ENCODE peak calls at places on chromosomes 16 and 17, in ten cellular contexts. One of them, this sample, is unnamed.

GRCh38 chr17:47009759-47010594 is 30.9 kb upstream of the RPRML start:
- DNase-seq in activated naive CD8-positive, alpha-beta T cell treated with anti-CD3 and anti-CD28 coated beads, Interleukin-2, amount 50 U/mL, for 24 hours: no peak
- DNase-seq in myocyte: no peak
- DNase-seq in CD8-positive, alpha-beta T cell: no peak
- DNase-seq in stimulated activated CD8-positive, alpha-beta memory T cell treated with anti-CD3 and anti-CD28 coated beads, Interleukin-4, amount 100 ng/mL, for 1 hour: no peak
- DNase-seq in psoas muscle: no peak
- DNase-seq in AG10803: no peak
- DNase-seq in ELR: peak
- DNase-seq in HTR-8/SVneo: no peak
- DNase-seq in astrocyte of the spinal cord: no peak
- DNase-seq in this sample: no peak

GRCh38 chr17:75237100-75238014 is 24.0 kb downstream of the GGA3 start:
- DNase-seq in activated naive CD8-positive, alpha-beta T cell treated with anti-CD3 and anti-CD28 coated beads, Interleukin-2, amount 50 U/mL, for 24 hours: no peak
- DNase-seq in myocyte: peak
- DNase-seq in CD8-positive, alpha-beta T cell: no peak
- DNase-seq in stimulated activated CD8-positive, alpha-beta memory T cell treated with anti-CD3 and anti-CD28 coated beads, Interleukin-4, amount 100 ng/mL, for 1 hour: no peak
- DNase-seq in psoas muscle: peak
- DNase-seq in AG10803: no peak
- DNase-seq in ELR: no peak
- DNase-seq in HTR-8/SVneo: no peak
- DNase-seq in astrocyte of the spinal cord: no peak
- DNase-seq in this sample: no peak

GRCh38 chr16:21590791-21591190 is 8.6 kb upstream of the METTL9 start:
- DNase-seq in activated naive CD8-positive, alpha-beta T cell treated with anti-CD3 and anti-CD28 coated beads, Interleukin-2, amount 50 U/mL, for 24 hours: no peak
- DNase-seq in myocyte: no peak
- DNase-seq in CD8-positive, alpha-beta T cell: no peak
- DNase-seq in stimulated activated CD8-positive, alpha-beta memory T cell treated with anti-CD3 and anti-CD28 coated beads, Interleukin-4, amount 100 ng/mL, for 1 hour: no peak
- DNase-seq in psoas muscle: no peak
- DNase-seq in AG10803: peak
- DNase-seq in ELR: peak
- DNase-seq in HTR-8/SVneo: no peak
- DNase-seq in astrocyte of the spinal cord: no peak
- DNase-seq in this sample: no peak

GRCh38 chr17:27475981-27476895 is 20.0 kb downstream of the KSR1 start:
- DNase-seq in activated naive CD8-positive, alpha-beta T cell treated with anti-CD3 and anti-CD28 coated beads, Interleukin-2, amount 50 U/mL, for 24 hours: no peak
- DNase-seq in myocyte: peak
- DNase-seq in CD8-positive, alpha-beta T cell: no peak
- DNase-seq in stimulated activated CD8-positive, alpha-beta memory T cell treated with anti-CD3 and anti-CD28 coated beads, Interleukin-4, amount 100 ng/mL, for 1 hour: no peak
- DNase-seq in psoas muscle: no peak
- DNase-seq in AG10803: no peak
- DNase-seq in ELR: no peak
- DNase-seq in HTR-8/SVneo: no peak
- DNase-seq in astrocyte of the spinal cord: no peak
- DNase-seq in this sample: no peak

GRCh38 chr16:77961811-77962210 is 60.5 kb upstream of the CLEC3A start:
- DNase-seq in activated naive CD8-positive, alpha-beta T cell treated with anti-CD3 and anti-CD28 coated beads, Interleukin-2, amount 50 U/mL, for 24 hours: no peak
- DNase-seq in myocyte: no peak
- DNase-seq in CD8-positive, alpha-beta T cell: no peak
- DNase-seq in stimulated activated CD8-positive, alpha-beta memory T cell treated with anti-CD3 and anti-CD28 coated beads, Interleukin-4, amount 100 ng/mL, for 1 hour: no peak
- DNase-seq in psoas muscle: no peak
- DNase-seq in AG10803: peak
- DNase-seq in ELR: peak
- DNase-seq in HTR-8/SVneo: no peak
- DNase-seq in astrocyte of the spinal cord: peak
- DNase-seq in this sample: no peak

GRCh38 chr16:81149614-81150013 is 53.4 kb upstream of the GCSH start:
- DNase-seq in activated naive CD8-positive, alpha-beta T cell treated with anti-CD3 and anti-CD28 coated beads, Interleukin-2, amount 50 U/mL, for 24 hours: no peak
- DNase-seq in myocyte: no peak
- DNase-seq in CD8-positive, alpha-beta T cell: no peak
- DNase-seq in stimulated activated CD8-positive, alpha-beta memory T cell treated with anti-CD3 and anti-CD28 coated beads, Interleukin-4, amount 100 ng/mL, for 1 hour: no peak
- DNase-seq in psoas muscle: no peak
- DNase-seq in AG10803: no peak
- DNase-seq in ELR: no peak
- DNase-seq in HTR-8/SVneo: no peak
- DNase-seq in astrocyte of the spinal cord: no peak
- DNase-seq in this sample: no peak

GRCh38 chr17:44354582-44355309 is 8.9 kb downstream of the FAM171A2 start:
- DNase-seq in activated naive CD8-positive, alpha-beta T cell treated with anti-CD3 and anti-CD28 coated beads, Interleukin-2, amount 50 U/mL, for 24 hours: peak
- DNase-seq in myocyte: no peak
- DNase-seq in CD8-positive, alpha-beta T cell: peak
- DNase-seq in stimulated activated CD8-positive, alpha-beta memory T cell treated with anti-CD3 and anti-CD28 coated beads, Interleukin-4, amount 100 ng/mL, for 1 hour: peak
- DNase-seq in psoas muscle: peak
- DNase-seq in AG10803: no peak
- DNase-seq in ELR: no peak
- DNase-seq in HTR-8/SVneo: no peak
- DNase-seq in astrocyte of the spinal cord: no peak
- DNase-seq in this sample: no peak

GRCh38 chr16:80231118-80231515 is 309.7 kb upstream of the DYNLRB2 start:
- DNase-seq in activated naive CD8-positive, alpha-beta T cell treated with anti-CD3 and anti-CD28 coated beads, Interleukin-2, amount 50 U/mL, for 24 hours: no peak
- DNase-seq in myocyte: peak
- DNase-seq in CD8-positive, alpha-beta T cell: no peak
- DNase-seq in stimulated activated CD8-positive, alpha-beta memory T cell treated with anti-CD3 and anti-CD28 coated beads, Interleukin-4, amount 100 ng/mL, for 1 hour: no peak
- DNase-seq in psoas muscle: no peak
- DNase-seq in AG10803: peak
- DNase-seq in ELR: no peak
- DNase-seq in HTR-8/SVneo: no peak
- DNase-seq in astrocyte of the spinal cord: peak
- DNase-seq in this sample: no peak

GRCh38 chr17:39777534-39778365 is 40.0 kb downstream of the GRB7 start:
- DNase-seq in activated naive CD8-positive, alpha-beta T cell treated with anti-CD3 and anti-CD28 coated beads, Interleukin-2, amount 50 U/mL, for 24 hours: no peak
- DNase-seq in myocyte: no peak
- DNase-seq in CD8-positive, alpha-beta T cell: no peak
- DNase-seq in stimulated activated CD8-positive, alpha-beta memory T cell treated with anti-CD3 and anti-CD28 coated beads, Interleukin-4, amount 100 ng/mL, for 1 hour: no peak
- DNase-seq in psoas muscle: no peak
- DNase-seq in AG10803: no peak
- DNase-seq in ELR: no peak
- DNase-seq in HTR-8/SVneo: no peak
- DNase-seq in astrocyte of the spinal cord: no peak
- DNase-seq in this sample: no peak

GRCh38 chr17:752620-753219 is 656 bp upstream of the GEMIN4 start:
- DNase-seq in activated naive CD8-positive, alpha-beta T cell treated with anti-CD3 and anti-CD28 coated beads, Interleukin-2, amount 50 U/mL, for 24 hours: no peak
- DNase-seq in myocyte: peak
- DNase-seq in CD8-positive, alpha-beta T cell: no peak
- DNase-seq in stimulated activated CD8-positive, alpha-beta memory T cell treated with anti-CD3 and anti-CD28 coated beads, Interleukin-4, amount 100 ng/mL, for 1 hour: no peak
- DNase-seq in psoas muscle: peak
- DNase-seq in AG10803: peak
- DNase-seq in ELR: peak
- DNase-seq in HTR-8/SVneo: no peak
- DNase-seq in astrocyte of the spinal cord: peak
- DNase-seq in this sample: peak

GRCh38 chr17:36602924-36603384 is 1.6 kb downstream of the MRM1 start:
- DNase-seq in activated naive CD8-positive, alpha-beta T cell treated with anti-CD3 and anti-CD28 coated beads, Interleukin-2, amount 50 U/mL, for 24 hours: peak
- DNase-seq in myocyte: peak
- DNase-seq in CD8-positive, alpha-beta T cell: peak
- DNase-seq in stimulated activated CD8-positive, alpha-beta memory T cell treated with anti-CD3 and anti-CD28 coated beads, Interleukin-4, amount 100 ng/mL, for 1 hour: peak
- DNase-seq in psoas muscle: peak
- DNase-seq in AG10803: peak
- DNase-seq in ELR: peak
- DNase-seq in HTR-8/SVneo: peak
- DNase-seq in astrocyte of the spinal cord: peak
- DNase-seq in this sample: peak

GRCh38 chr17:39410279-39410678 is 8.9 kb upstream of the FBXL20 start:
- DNase-seq in activated naive CD8-positive, alpha-beta T cell treated with anti-CD3 and anti-CD28 coated beads, Interleukin-2, amount 50 U/mL, for 24 hours: no peak
- DNase-seq in myocyte: no peak
- DNase-seq in CD8-positive, alpha-beta T cell: no peak
- DNase-seq in stimulated activated CD8-positive, alpha-beta memory T cell treated with anti-CD3 and anti-CD28 coated beads, Interleukin-4, amount 100 ng/mL, for 1 hour: no peak
- DNase-seq in psoas muscle: no peak
- DNase-seq in AG10803: no peak
- DNase-seq in ELR: no peak
- DNase-seq in HTR-8/SVneo: no peak
- DNase-seq in astrocyte of the spinal cord: no peak
- DNase-seq in this sample: no peak

GRCh38 chr16:16028311-16028999 is 79.0 kb downstream of the ABCC1 start:
- DNase-seq in activated naive CD8-positive, alpha-beta T cell treated with anti-CD3 and anti-CD28 coated beads, Interleukin-2, amount 50 U/mL, for 24 hours: no peak
- DNase-seq in myocyte: no peak
- DNase-seq in CD8-positive, alpha-beta T cell: no peak
- DNase-seq in stimulated activated CD8-positive, alpha-beta memory T cell treated with anti-CD3 and anti-CD28 coated beads, Interleukin-4, amount 100 ng/mL, for 1 hour: no peak
- DNase-seq in psoas muscle: no peak
- DNase-seq in AG10803: no peak
- DNase-seq in ELR: no peak
- DNase-seq in HTR-8/SVneo: no peak
- DNase-seq in astrocyte of the spinal cord: no peak
- DNase-seq in this sample: no peak

GRCh38 chr17:55416470-55417052 is 5.1 kb downstream of the MMD start:
- DNase-seq in activated naive CD8-positive, alpha-beta T cell treated with anti-CD3 and anti-CD28 coated beads, Interleukin-2, amount 50 U/mL, for 24 hours: no peak
- DNase-seq in myocyte: no peak
- DNase-seq in CD8-positive, alpha-beta T cell: no peak
- DNase-seq in stimulated activated CD8-positive, alpha-beta memory T cell treated with anti-CD3 and anti-CD28 coated beads, Interleukin-4, amount 100 ng/mL, for 1 hour: no peak
- DNase-seq in psoas muscle: no peak
- DNase-seq in AG10803: no peak
- DNase-seq in ELR: no peak
- DNase-seq in HTR-8/SVneo: no peak
- DNase-seq in astrocyte of the spinal cord: no peak
- DNase-seq in this sample: no peak

GRCh38 chr17:38448208-38448776 is 20.0 kb downstream of the ARHGAP23 start:
- DNase-seq in activated naive CD8-positive, alpha-beta T cell treated with anti-CD3 and anti-CD28 coated beads, Interleukin-2, amount 50 U/mL, for 24 hours: no peak
- DNase-seq in myocyte: no peak
- DNase-seq in CD8-positive, alpha-beta T cell: no peak
- DNase-seq in stimulated activated CD8-positive, alpha-beta memory T cell treated with anti-CD3 and anti-CD28 coated beads, Interleukin-4, amount 100 ng/mL, for 1 hour: no peak
- DNase-seq in psoas muscle: no peak
- DNase-seq in AG10803: no peak
- DNase-seq in ELR: peak
- DNase-seq in HTR-8/SVneo: no peak
- DNase-seq in astrocyte of the spinal cord: no peak
- DNase-seq in this sample: no peak

GRCh38 chr17:65103896-65104295 is 33.3 kb upstream of the RGS9 start:
- DNase-seq in activated naive CD8-positive, alpha-beta T cell treated with anti-CD3 and anti-CD28 coated beads, Interleukin-2, amount 50 U/mL, for 24 hours: no peak
- DNase-seq in myocyte: no peak
- DNase-seq in CD8-positive, alpha-beta T cell: no peak
- DNase-seq in stimulated activated CD8-positive, alpha-beta memory T cell treated with anti-CD3 and anti-CD28 coated beads, Interleukin-4, amount 100 ng/mL, for 1 hour: no peak
- DNase-seq in psoas muscle: no peak
- DNase-seq in AG10803: no peak
- DNase-seq in ELR: peak
- DNase-seq in HTR-8/SVneo: no peak
- DNase-seq in astrocyte of the spinal cord: peak
- DNase-seq in this sample: peak

GRCh38 chr17:31825961-31826691 is 32.9 kb downstream of the COPRS start:
- DNase-seq in activated naive CD8-positive, alpha-beta T cell treated with anti-CD3 and anti-CD28 coated beads, Interleukin-2, amount 50 U/mL, for 24 hours: no peak
- DNase-seq in myocyte: peak
- DNase-seq in CD8-positive, alpha-beta T cell: no peak
- DNase-seq in stimulated activated CD8-positive, alpha-beta memory T cell treated with anti-CD3 and anti-CD28 coated beads, Interleukin-4, amount 100 ng/mL, for 1 hour: no peak
- DNase-seq in psoas muscle: peak
- DNase-seq in AG10803: peak
- DNase-seq in ELR: peak
- DNase-seq in HTR-8/SVneo: no peak
- DNase-seq in astrocyte of the spinal cord: no peak
- DNase-seq in this sample: peak

GRCh38 chr17:79818026-79818758 is 21.0 kb downstream of the CBX4 start:
- DNase-seq in activated naive CD8-positive, alpha-beta T cell treated with anti-CD3 and anti-CD28 coated beads, Interleukin-2, amount 50 U/mL, for 24 hours: no peak
- DNase-seq in myocyte: no peak
- DNase-seq in CD8-positive, alpha-beta T cell: no peak
- DNase-seq in stimulated activated CD8-positive, alpha-beta memory T cell treated with anti-CD3 and anti-CD28 coated beads, Interleukin-4, amount 100 ng/mL, for 1 hour: no peak
- DNase-seq in psoas muscle: no peak
- DNase-seq in AG10803: no peak
- DNase-seq in ELR: no peak
- DNase-seq in HTR-8/SVneo: no peak
- DNase-seq in astrocyte of the spinal cord: no peak
- DNase-seq in this sample: no peak

GRCh38 chr17:55434721-55435120 is 13.1 kb upstream of the MMD start:
- DNase-seq in activated naive CD8-positive, alpha-beta T cell treated with anti-CD3 and anti-CD28 coated beads, Interleukin-2, amount 50 U/mL, for 24 hours: no peak
- DNase-seq in myocyte: no peak
- DNase-seq in CD8-positive, alpha-beta T cell: no peak
- DNase-seq in stimulated activated CD8-positive, alpha-beta memory T cell treated with anti-CD3 and anti-CD28 coated beads, Interleukin-4, amount 100 ng/mL, for 1 hour: no peak
- DNase-seq in psoas muscle: no peak
- DNase-seq in AG10803: no peak
- DNase-seq in ELR: peak
- DNase-seq in HTR-8/SVneo: no peak
- DNase-seq in astrocyte of the spinal cord: no peak
- DNase-seq in this sample: no peak

GRCh38 chr16:47475786-47476185 is 14.7 kb downstream of the PHKB start:
- DNase-seq in activated naive CD8-positive, alpha-beta T cell treated with anti-CD3 and anti-CD28 coated beads, Interleukin-2, amount 50 U/mL, for 24 hours: no peak
- DNase-seq in myocyte: peak
- DNase-seq in CD8-positive, alpha-beta T cell: no peak
- DNase-seq in stimulated activated CD8-positive, alpha-beta memory T cell treated with anti-CD3 and anti-CD28 coated beads, Interleukin-4, amount 100 ng/mL, for 1 hour: no peak
- DNase-seq in psoas muscle: no peak
- DNase-seq in AG10803: peak
- DNase-seq in ELR: no peak
- DNase-seq in HTR-8/SVneo: no peak
- DNase-seq in astrocyte of the spinal cord: no peak
- DNase-seq in this sample: peak

GRCh38 chr16:88872650-88873331 is 6.3 kb upstream of the PABPN1L start:
- DNase-seq in activated naive CD8-positive, alpha-beta T cell treated with anti-CD3 and anti-CD28 coated beads, Interleukin-2, amount 50 U/mL, for 24 hours: no peak
- DNase-seq in myocyte: peak
- DNase-seq in CD8-positive, alpha-beta T cell: no peak
- DNase-seq in stimulated activated CD8-positive, alpha-beta memory T cell treated with anti-CD3 and anti-CD28 coated beads, Interleukin-4, amount 100 ng/mL, for 1 hour: no peak
- DNase-seq in psoas muscle: no peak
- DNase-seq in AG10803: no peak
- DNase-seq in ELR: no peak
- DNase-seq in HTR-8/SVneo: no peak
- DNase-seq in astrocyte of the spinal cord: no peak
- DNase-seq in this sample: no peak

GRCh38 chr17:83100220-83100852 is 20.9 kb downstream of the METRNL start:
- DNase-seq in activated naive CD8-positive, alpha-beta T cell treated with anti-CD3 and anti-CD28 coated beads, Interleukin-2, amount 50 U/mL, for 24 hours: no peak
- DNase-seq in myocyte: no peak
- DNase-seq in CD8-positive, alpha-beta T cell: no peak
- DNase-seq in stimulated activated CD8-positive, alpha-beta memory T cell treated with anti-CD3 and anti-CD28 coated beads, Interleukin-4, amount 100 ng/mL, for 1 hour: no peak
- DNase-seq in psoas muscle: no peak
- DNase-seq in AG10803: peak
- DNase-seq in ELR: no peak
- DNase-seq in HTR-8/SVneo: no peak
- DNase-seq in astrocyte of the spinal cord: no peak
- DNase-seq in this sample: no peak

GRCh38 chr17:81272616-81273015 is 22.5 kb downstream of the SLC38A10 start:
- DNase-seq in activated naive CD8-positive, alpha-beta T cell treated with anti-CD3 and anti-CD28 coated beads, Interleukin-2, amount 50 U/mL, for 24 hours: no peak
- DNase-seq in myocyte: no peak
- DNase-seq in CD8-positive, alpha-beta T cell: no peak
- DNase-seq in stimulated activated CD8-positive, alpha-beta memory T cell treated with anti-CD3 and anti-CD28 coated beads, Interleukin-4, amount 100 ng/mL, for 1 hour: no peak
- DNase-seq in psoas muscle: no peak
- DNase-seq in AG10803: no peak
- DNase-seq in ELR: no peak
- DNase-seq in HTR-8/SVneo: no peak
- DNase-seq in astrocyte of the spinal cord: no peak
- DNase-seq in this sample: no peak

GRCh38 chr16:49492090-49492801 is 118.6 kb downstream of the C16orf78 start:
- DNase-seq in activated naive CD8-positive, alpha-beta T cell treated with anti-CD3 and anti-CD28 coated beads, Interleukin-2, amount 50 U/mL, for 24 hours: peak
- DNase-seq in myocyte: no peak
- DNase-seq in CD8-positive, alpha-beta T cell: peak
- DNase-seq in stimulated activated CD8-positive, alpha-beta memory T cell treated with anti-CD3 and anti-CD28 coated beads, Interleukin-4, amount 100 ng/mL, for 1 hour: no peak
- DNase-seq in psoas muscle: peak
- DNase-seq in AG10803: no peak
- DNase-seq in ELR: no peak
- DNase-seq in HTR-8/SVneo: no peak
- DNase-seq in astrocyte of the spinal cord: peak
- DNase-seq in this sample: peak